ENCODE peak calls at places on chromosomes 3 and 15, in five cellular contexts. One of them, this sample, is unnamed.

GRCh38 chr3:2354702-2355101 is 256.0 kb downstream of the CNTN4 start:
- DNase-seq in RWPE1: no peak
- DNase-seq in esophagus squamous epithelium: no peak
- DNase-seq in CD8-positive, alpha-beta memory T cell: no peak
- DNase-seq in stomach: no peak
- DNase-seq in this sample: no peak

GRCh38 chr3:122743581-122744120 is 50.0 kb downstream of the HSPBAP1 start:
- DNase-seq in stomach: no peak
- DNase-seq in CD8-positive, alpha-beta memory T cell: no peak
- DNase-seq in RWPE1: no peak
- DNase-seq in esophagus squamous epithelium: no peak
- DNase-seq in this sample: no peak

GRCh38 chr3:49872801-49873281 is 3.1 kb upstream of the CAMKV start:
- DNase-seq in CD8-positive, alpha-beta memory T cell: peak; percentile 59
- DNase-seq in esophagus squamous epithelium: no peak
- DNase-seq in stomach: no peak
- DNase-seq in RWPE1: no peak
- DNase-seq in this sample: no peak

GRCh38 chr15:42914728-42915497 is 5.7 kb downstream of the TTBK2 start:
- DNase-seq in RWPE1: no peak
- DNase-seq in CD8-positive, alpha-beta memory T cell: no peak
- DNase-seq in esophagus squamous epithelium: no peak
- DNase-seq in stomach: no peak
- DNase-seq in this sample: no peak

GRCh38 chr3:4643904-4644547 is 150.9 kb downstream of the ITPR1 start:
- DNase-seq in RWPE1: no peak
- DNase-seq in stomach: peak; percentile 62
- DNase-seq in CD8-positive, alpha-beta memory T cell: no peak
- DNase-seq in esophagus squamous epithelium: no peak
- DNase-seq in this sample: no peak

GRCh38 chr15:63111481-63111880 is 10.2 kb upstream of the LACTB start:
- DNase-seq in RWPE1: no peak
- DNase-seq in CD8-positive, alpha-beta memory T cell: no peak
- DNase-seq in stomach: no peak
- DNase-seq in esophagus squamous epithelium: no peak
- DNase-seq in this sample: no peak

GRCh38 chr3:124297062-124297980 is 305.4 kb upstream of the ROPN1 start:
- DNase-seq in CD8-positive, alpha-beta memory T cell: no peak
- DNase-seq in stomach: no peak
- DNase-seq in RWPE1: no peak
- DNase-seq in esophagus squamous epithelium: no peak
- DNase-seq in this sample: no peak

GRCh38 chr15:81189583-81190283 is 6.9 kb upstream of the IL16 start:
- DNase-seq in stomach: peak; percentile 34
- DNase-seq in esophagus squamous epithelium: no peak
- DNase-seq in RWPE1: peak; percentile 59
- DNase-seq in CD8-positive, alpha-beta memory T cell: no peak
- DNase-seq in this sample: no peak

GRCh38 chr3:72892081-72892763 is 4.4 kb downstream of the GXYLT2 start:
- DNase-seq in CD8-positive, alpha-beta memory T cell: no peak
- DNase-seq in stomach: no peak
- DNase-seq in RWPE1: peak; percentile 38
- DNase-seq in esophagus squamous epithelium: no peak
- DNase-seq in this sample: no peak

GRCh38 chr3:182239316-182239715 is 527.6 kb downstream of the SOX2 start:
- DNase-seq in CD8-positive, alpha-beta memory T cell: no peak
- DNase-seq in stomach: no peak
- DNase-seq in RWPE1: no peak
- DNase-seq in esophagus squamous epithelium: no peak
- DNase-seq in this sample: no peak

GRCh38 chr3:11641683-11642407 is 1.9 kb downstream of the VGLL4 start:
- DNase-seq in esophagus squamous epithelium: no peak
- DNase-seq in RWPE1: peak; percentile 20
- DNase-seq in stomach: no peak
- DNase-seq in CD8-positive, alpha-beta memory T cell: no peak
- DNase-seq in this sample: no peak

GRCh38 chr15:25947336-25948080 is 84.4 kb upstream of the ATP10A start:
- DNase-seq in CD8-positive, alpha-beta memory T cell: no peak
- DNase-seq in esophagus squamous epithelium: no peak
- DNase-seq in RWPE1: no peak
- DNase-seq in stomach: no peak
- DNase-seq in this sample: no peak

GRCh38 chr3:30793755-30794154 is 100.7 kb downstream of the GADL1 start:
- DNase-seq in stomach: no peak
- DNase-seq in CD8-positive, alpha-beta memory T cell: no peak
- DNase-seq in esophagus squamous epithelium: no peak
- DNase-seq in RWPE1: no peak
- DNase-seq in this sample: no peak

GRCh38 chr3:67311440-67311839 is 313.3 kb downstream of the KBTBD8 start:
- DNase-seq in RWPE1: no peak
- DNase-seq in stomach: no peak
- DNase-seq in esophagus squamous epithelium: no peak
- DNase-seq in CD8-positive, alpha-beta memory T cell: no peak
- DNase-seq in this sample: no peak

GRCh38 chr15:38636597-38636996 is 72.0 kb upstream of the RASGRP1 start:
- DNase-seq in CD8-positive, alpha-beta memory T cell: no peak
- DNase-seq in esophagus squamous epithelium: no peak
- DNase-seq in stomach: no peak
- DNase-seq in RWPE1: no peak
- DNase-seq in this sample: no peak

GRCh38 chr3:131795382-131796085 is 239.3 kb downstream of the CPNE4 start:
- DNase-seq in stomach: no peak
- DNase-seq in RWPE1: no peak
- DNase-seq in CD8-positive, alpha-beta memory T cell: no peak
- DNase-seq in esophagus squamous epithelium: no peak
- DNase-seq in this sample: no peak

GRCh38 chr15:28955686-28956421 is 70.1 kb downstream of the APBA2 start:
- DNase-seq in stomach: no peak
- DNase-seq in CD8-positive, alpha-beta memory T cell: no peak
- DNase-seq in RWPE1: no peak
- DNase-seq in esophagus squamous epithelium: no peak
- DNase-seq in this sample: no peak

GRCh38 chr3:38453075-38453913 is at the start of gene ACVR2B:
- DNase-seq in RWPE1: peak; percentile 88
- DNase-seq in stomach: peak; percentile 94
- DNase-seq in CD8-positive, alpha-beta memory T cell: peak; percentile 77
- DNase-seq in esophagus squamous epithelium: peak; percentile 21
- DNase-seq in this sample: peak; percentile 62

GRCh38 chr3:38455639-38456430 is 2.1 kb downstream of the ACVR2B start:
- DNase-seq in RWPE1: no peak
- DNase-seq in CD8-positive, alpha-beta memory T cell: no peak
- DNase-seq in stomach: no peak
- DNase-seq in esophagus squamous epithelium: no peak
- DNase-seq in this sample: no peak

GRCh38 chr3:38454884-38455638 is 1.4 kb downstream of the ACVR2B start:
- DNase-seq in esophagus squamous epithelium: no peak
- DNase-seq in stomach: peak; percentile 87
- DNase-seq in CD8-positive, alpha-beta memory T cell: peak; percentile 54
- DNase-seq in RWPE1: peak; percentile 70
- DNase-seq in this sample: no peak

GRCh38 chr3:38453914-38454178 is 156 bp downstream of the ACVR2B start:
- DNase-seq in esophagus squamous epithelium: no peak
- DNase-seq in RWPE1: no peak
- DNase-seq in stomach: no peak
- DNase-seq in CD8-positive, alpha-beta memory T cell: no peak
- DNase-seq in this sample: no peak

GRCh38 chr3:38454179-38454883 is 641 bp downstream of the ACVR2B start:
- DNase-seq in stomach: peak; percentile 65
- DNase-seq in esophagus squamous epithelium: no peak
- DNase-seq in RWPE1: peak; percentile 35
- DNase-seq in CD8-positive, alpha-beta memory T cell: no peak
- DNase-seq in this sample: no peak
- H3K27ac ChIP-seq in stomach: peak overlapping the region; percentile 94
- H3K27ac ChIP-seq in esophagus squamous epithelium: peak overlapping the region; percentile 94
- H3K27ac ChIP-seq in RWPE1: peak overlapping the region; percentile 86
- H3K27ac ChIP-seq in CD8-positive, alpha-beta memory T cell: peak overlapping the region; percentile 55
- H3K27ac ChIP-seq in this sample: peak overlapping the region; percentile 38

GRCh38 chr3:40704224-40704623 is 179.5 kb downstream of the ZNF621 start:
- DNase-seq in RWPE1: no peak
- DNase-seq in CD8-positive, alpha-beta memory T cell: no peak
- DNase-seq in esophagus squamous epithelium: no peak
- DNase-seq in stomach: no peak
- DNase-seq in this sample: no peak

GRCh38 chr3:40701016-40701588 is 176.3 kb downstream of the ZNF621 start:
- DNase-seq in stomach: no peak
- DNase-seq in RWPE1: no peak
- DNase-seq in CD8-positive, alpha-beta memory T cell: no peak
- DNase-seq in esophagus squamous epithelium: no peak
- DNase-seq in this sample: no peak

GRCh38 chr3:40705663-40706062 is 180.9 kb downstream of the ZNF621 start:
- DNase-seq in esophagus squamous epithelium: no peak
- DNase-seq in stomach: no peak
- DNase-seq in CD8-positive, alpha-beta memory T cell: no peak
- DNase-seq in RWPE1: no peak
- DNase-seq in this sample: no peak
- H3K27ac ChIP-seq in esophagus squamous epithelium: no peak overlapping the region
- H3K27ac ChIP-seq in stomach: no peak overlapping the region
- H3K27ac ChIP-seq in CD8-positive, alpha-beta memory T cell: no peak overlapping the region
- H3K27ac ChIP-seq in RWPE1: no peak overlapping the region
- H3K27ac ChIP-seq in this sample: no peak overlapping the region

GRCh38 chr15:45186771-45187577 is 792 bp downstream of the SHF start:
- DNase-seq in RWPE1: no peak
- DNase-seq in stomach: no peak
- DNase-seq in esophagus squamous epithelium: no peak
- DNase-seq in CD8-positive, alpha-beta memory T cell: peak; percentile 44
- DNase-seq in this sample: no peak

GRCh38 chr15:45187578-45187893 is 230 bp downstream of the SHF start:
- DNase-seq in esophagus squamous epithelium: no peak
- DNase-seq in RWPE1: no peak
- DNase-seq in stomach: no peak
- DNase-seq in CD8-positive, alpha-beta memory T cell: no peak
- DNase-seq in this sample: no peak

GRCh38 chr15:45185069-45185779 is 2.5 kb downstream of the SHF start:
- DNase-seq in CD8-positive, alpha-beta memory T cell: peak; percentile 30
- DNase-seq in esophagus squamous epithelium: no peak
- DNase-seq in stomach: no peak
- DNase-seq in RWPE1: no peak
- DNase-seq in this sample: no peak

GRCh38 chr15:45184562-45185041 is 3.2 kb downstream of the SHF start:
- DNase-seq in stomach: no peak
- DNase-seq in CD8-positive, alpha-beta memory T cell: peak; percentile 25
- DNase-seq in esophagus squamous epithelium: no peak
- DNase-seq in RWPE1: no peak
- DNase-seq in this sample: no peak

GRCh38 chr15:45185903-45186770 is 1.6 kb downstream of the SHF start:
- DNase-seq in CD8-positive, alpha-beta memory T cell: no peak
- DNase-seq in esophagus squamous epithelium: no peak
- DNase-seq in RWPE1: no peak
- DNase-seq in stomach: no peak
- DNase-seq in this sample: no peak
- H3K27ac ChIP-seq in CD8-positive, alpha-beta memory T cell: no peak overlapping the region
- H3K27ac ChIP-seq in esophagus squamous epithelium: peak overlapping the region; percentile 84
- H3K27ac ChIP-seq in RWPE1: peak overlapping the region; percentile 29
- H3K27ac ChIP-seq in stomach: peak overlapping the region; percentile 84
- H3K27ac ChIP-seq in this sample: peak overlapping the region; percentile 83

DNA sequence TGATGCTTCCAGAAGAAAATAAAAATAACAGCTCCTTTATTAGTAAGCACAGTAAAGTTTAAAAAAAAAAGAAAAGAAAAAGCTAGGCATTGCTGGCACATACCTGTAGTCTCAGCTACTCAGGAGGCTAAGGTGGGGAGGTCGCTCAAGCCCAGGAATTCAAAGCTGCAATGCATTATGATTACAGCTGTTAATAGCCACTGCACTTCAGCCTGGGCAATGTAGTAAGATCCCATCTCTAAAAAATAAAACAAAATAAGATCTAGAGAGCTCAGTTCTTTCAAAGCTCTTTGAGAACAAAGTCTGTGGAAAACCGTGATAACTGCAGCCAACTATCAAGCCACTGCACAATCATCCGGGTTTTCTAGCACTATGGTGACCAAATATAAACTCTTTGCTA is 212.2 kb downstream of the ZMAT3 start:
- DNase-seq in CD8-positive, alpha-beta memory T cell: no peak
- DNase-seq in RWPE1: no peak
- DNase-seq in esophagus squamous epithelium: no peak
- DNase-seq in stomach: no peak
- DNase-seq in this sample: no peak
- H3K27ac ChIP-seq in CD8-positive, alpha-beta memory T cell: no peak overlapping the region
- H3K27ac ChIP-seq in RWPE1: no peak overlapping the region
- H3K27ac ChIP-seq in esophagus squamous epithelium: no peak overlapping the region
- H3K27ac ChIP-seq in stomach: no peak overlapping the region
- H3K27ac ChIP-seq in this sample: no peak overlapping the region

DNA sequence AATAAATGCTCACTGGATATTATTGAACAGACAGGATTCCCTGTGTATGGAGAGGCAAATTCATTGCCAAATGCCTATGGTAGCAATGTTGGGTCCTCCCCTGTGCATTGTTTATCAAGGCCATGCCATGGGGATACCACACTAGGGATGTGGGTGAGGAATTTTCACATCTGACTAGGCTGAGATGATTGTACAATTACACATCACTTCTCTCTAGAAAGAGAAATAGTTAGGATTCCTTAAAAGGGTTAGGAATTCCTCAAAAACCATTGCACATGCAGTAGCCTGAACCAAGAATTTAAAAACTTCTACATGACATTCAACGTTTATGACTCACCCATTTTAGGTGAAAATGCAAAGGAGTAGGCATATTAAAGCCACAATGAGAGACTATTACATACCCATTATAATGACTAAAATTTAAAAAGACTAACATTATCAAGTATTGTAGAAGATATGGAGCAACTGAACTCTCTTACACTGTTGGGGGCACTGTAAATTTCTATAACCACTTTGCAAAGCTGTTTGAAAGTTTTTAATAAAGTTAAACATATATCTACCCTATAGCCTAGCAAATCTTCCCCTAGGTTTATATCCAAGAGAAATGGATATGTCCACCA is 175.9 kb downstream of the THRB start:
- DNase-seq in stomach: no peak
- DNase-seq in esophagus squamous epithelium: no peak
- DNase-seq in RWPE1: peak; percentile 46
- DNase-seq in CD8-positive, alpha-beta memory T cell: no peak
- DNase-seq in this sample: no peak
- H3K27ac ChIP-seq in stomach: no peak overlapping the region
- H3K27ac ChIP-seq in esophagus squamous epithelium: no peak overlapping the region
- H3K27ac ChIP-seq in RWPE1: no peak overlapping the region
- H3K27ac ChIP-seq in CD8-positive, alpha-beta memory T cell: no peak overlapping the region
- H3K27ac ChIP-seq in this sample: no peak overlapping the region

GRCh38 chr3:143427626-143428025 is 308.1 kb downstream of the CHST2 start:
- DNase-seq in esophagus squamous epithelium: no peak
- DNase-seq in CD8-positive, alpha-beta memory T cell: no peak
- DNase-seq in RWPE1: no peak
- DNase-seq in stomach: no peak
- DNase-seq in this sample: no peak
- H3K27ac ChIP-seq in esophagus squamous epithelium: no peak overlapping the region
- H3K27ac ChIP-seq in CD8-positive, alpha-beta memory T cell: no peak overlapping the region
- H3K27ac ChIP-seq in RWPE1: no peak overlapping the region
- H3K27ac ChIP-seq in stomach: no peak overlapping the region
- H3K27ac ChIP-seq in this sample: no peak overlapping the region

GRCh38 chr3:197015790-197016705 is 13.6 kb downstream of the MELTF start:
- DNase-seq in esophagus squamous epithelium: no peak
- DNase-seq in CD8-positive, alpha-beta memory T cell: no peak
- DNase-seq in RWPE1: no peak
- DNase-seq in stomach: no peak
- DNase-seq in this sample: no peak
- H3K27ac ChIP-seq in esophagus squamous epithelium: no peak overlapping the region
- H3K27ac ChIP-seq in CD8-positive, alpha-beta memory T cell: no peak overlapping the region
- H3K27ac ChIP-seq in RWPE1: no peak overlapping the region
- H3K27ac ChIP-seq in stomach: no peak overlapping the region
- H3K27ac ChIP-seq in this sample: no peak overlapping the region